ENCODE peak calls at places on chromosomes 4 and X, in four cellular contexts. One of them, this sample, is unnamed.

GRCh38 chrX:3788494-3789233 is 75.2 kb upstream of the PRKX start:
- DNase-seq in GM12878: no peak
- DNase-seq in HepG2: no peak
- DNase-seq in K562: no peak
- DNase-seq in this sample: no peak

GRCh38 chrX:8692886-8693285 is 39.1 kb downstream of the ANOS1 start:
- DNase-seq in HepG2: no peak
- DNase-seq in GM12878: no peak
- DNase-seq in K562: no peak
- DNase-seq in this sample: no peak

GRCh38 chrX:20026278-20026677 is 35.4 kb upstream of the BCLAF3 start:
- DNase-seq in K562: no peak
- DNase-seq in GM12878: no peak
- DNase-seq in HepG2: peak
- DNase-seq in this sample: no peak

GRCh38 chr4:80073362-80074008 is 456 bp upstream of the ANTXR2 start:
- DNase-seq in K562: no peak
- DNase-seq in GM12878: peak
- DNase-seq in HepG2: no peak
- DNase-seq in this sample: no peak

GRCh38 chr4:154911097-154911496 is 130.0 kb downstream of the RBM46 start:
- DNase-seq in K562: no peak
- DNase-seq in HepG2: peak
- DNase-seq in GM12878: no peak
- DNase-seq in this sample: peak

GRCh38 chr4:83724488-83725060 is 188.7 kb downstream of the GPAT3 start:
- DNase-seq in HepG2: no peak
- DNase-seq in K562: no peak
- DNase-seq in GM12878: no peak
- DNase-seq in this sample: no peak

GRCh38 chr4:185127021-185127925 is 15.8 kb upstream of the SLC25A4 start:
- DNase-seq in HepG2: no peak
- DNase-seq in GM12878: no peak
- DNase-seq in K562: no peak
- DNase-seq in this sample: peak

GRCh38 chr4:68724922-68725321 is 54.5 kb upstream of the UGT2B15 start:
- DNase-seq in GM12878: no peak
- DNase-seq in HepG2: no peak
- DNase-seq in K562: no peak
- DNase-seq in this sample: no peak

GRCh38 chrX:44299177-44299576 is 44.3 kb downstream of the EFHC2 start:
- DNase-seq in K562: no peak
- DNase-seq in HepG2: no peak
- DNase-seq in GM12878: no peak
- DNase-seq in this sample: no peak

GRCh38 chrX:101206471-101206870 is 13.1 kb upstream of the DRP2 start:
- DNase-seq in HepG2: peak
- DNase-seq in K562: peak
- DNase-seq in GM12878: no peak
- DNase-seq in this sample: peak

GRCh38 chr4:105923507-105924238 is 28.4 kb downstream of the NPNT start:
- DNase-seq in GM12878: no peak
- DNase-seq in K562: no peak
- DNase-seq in HepG2: no peak
- DNase-seq in this sample: no peak

GRCh38 chr4:135185256-135185655 is 983.7 kb upstream of the PABPC4L start:
- DNase-seq in K562: no peak
- DNase-seq in GM12878: no peak
- DNase-seq in HepG2: no peak
- DNase-seq in this sample: no peak

GRCh38 chrX:134849390-134849789 is 141.4 kb upstream of the SMIM10 start:
- DNase-seq in K562: no peak
- DNase-seq in GM12878: no peak
- DNase-seq in HepG2: no peak
- DNase-seq in this sample: no peak

GRCh38 chr4:184548651-184549341 is 74.4 kb upstream of the IRF2 start:
- DNase-seq in HepG2: peak
- DNase-seq in GM12878: no peak
- DNase-seq in K562: no peak
- DNase-seq in this sample: no peak

GRCh38 chrX:23292979-23293651 is 41.5 kb upstream of the PTCHD1 start:
- DNase-seq in K562: no peak
- DNase-seq in GM12878: no peak
- DNase-seq in HepG2: no peak
- DNase-seq in this sample: no peak

GRCh38 chrX:106898462-106898861 is 4.7 kb downstream of the RIPPLY1 start:
- DNase-seq in HepG2: peak
- DNase-seq in GM12878: peak
- DNase-seq in K562: peak
- DNase-seq in this sample: peak

DNA sequence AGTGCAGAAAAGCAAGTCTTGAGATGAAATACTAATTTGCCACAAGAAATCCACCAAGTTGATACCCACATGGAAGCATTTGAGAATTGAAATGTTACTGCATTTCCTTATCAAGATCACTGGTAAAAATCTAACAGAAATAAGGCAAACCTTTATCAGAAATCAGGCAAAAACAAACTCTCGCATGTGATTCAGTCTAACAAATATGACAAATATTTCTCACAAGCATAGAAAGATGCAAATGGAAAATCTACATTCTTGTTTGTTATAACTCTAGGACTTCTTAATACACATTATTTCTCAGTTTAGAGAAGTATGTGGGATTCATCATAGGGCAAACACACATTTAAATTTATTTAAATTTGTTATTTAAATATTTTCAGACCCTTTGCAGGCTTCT is 52.9 kb downstream of the TXK start:
- DNase-seq in HepG2: no peak
- DNase-seq in GM12878: no peak
- DNase-seq in K562: no peak
- DNase-seq in this sample: no peak
- TF ChIP-seq NFIC in HepG2: no peak
- TF ChIP-seq NFIC in GM12878: no peak
- TF ChIP-seq NFIC in K562: no peak
- TF ChIP-seq NFIC in this sample: no peak

DNA sequence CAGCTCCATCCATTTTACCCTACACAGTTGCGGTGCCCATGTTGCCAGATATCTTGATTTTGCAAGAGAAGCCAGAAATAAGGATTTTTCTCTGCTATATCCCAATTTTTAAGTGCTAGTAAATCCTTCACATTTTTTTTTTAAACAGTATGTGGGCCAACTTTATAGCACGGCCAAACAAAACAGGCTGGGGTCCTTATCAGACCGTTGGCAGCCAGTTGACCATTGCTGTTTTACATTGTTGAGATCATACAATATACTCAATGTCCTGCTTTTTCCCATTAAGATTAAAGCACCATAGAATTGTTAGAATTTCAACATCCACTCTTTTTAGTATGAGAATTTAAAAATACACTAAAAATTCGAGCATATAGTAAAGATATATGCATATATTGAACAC is 150.9 kb downstream of the SPCS3 start:
- DNase-seq in K562: no peak
- DNase-seq in HepG2: no peak
- DNase-seq in GM12878: no peak
- DNase-seq in this sample: no peak
- TF ChIP-seq NFIC in K562: no peak
- TF ChIP-seq NFIC in HepG2: no peak
- TF ChIP-seq NFIC in GM12878: no peak
- TF ChIP-seq NFIC in this sample: no peak

DNA sequence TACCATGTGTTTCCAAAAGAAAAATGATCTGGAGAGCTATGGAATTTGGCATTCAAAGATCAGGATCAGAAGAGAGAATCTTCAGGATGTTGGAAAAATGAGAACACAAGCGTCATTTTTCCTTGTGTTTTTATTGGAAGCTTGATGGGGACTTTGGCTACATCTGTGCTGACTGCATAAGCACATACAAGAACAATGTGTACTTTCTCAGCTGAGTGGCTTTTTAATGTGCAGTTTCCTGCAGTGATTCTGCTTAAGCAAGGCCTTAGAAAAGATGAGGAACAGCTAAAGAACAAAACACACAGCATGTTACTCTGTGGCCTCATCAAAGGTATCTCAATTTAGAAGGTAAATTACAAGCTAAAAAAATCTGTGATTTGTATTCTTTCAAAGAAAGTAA is 1039.9 kb downstream of the GLUD2 start:
- DNase-seq in K562: no peak
- DNase-seq in GM12878: no peak
- DNase-seq in HepG2: no peak
- DNase-seq in this sample: no peak
- TF ChIP-seq NFIC in K562: no peak
- TF ChIP-seq NFIC in GM12878: no peak
- TF ChIP-seq NFIC in HepG2: no peak
- TF ChIP-seq NFIC in this sample: no peak

GRCh38 chrX:18677140-18677834 is 5.4 kb upstream of the RS1 start:
- DNase-seq in GM12878: no peak
- DNase-seq in HepG2: no peak
- DNase-seq in K562: peak
- DNase-seq in this sample: no peak

GRCh38 chrX:18676050-18676449 is 4.1 kb upstream of the RS1 start:
- DNase-seq in GM12878: no peak
- DNase-seq in HepG2: no peak
- DNase-seq in K562: no peak
- DNase-seq in this sample: no peak

GRCh38 chrX:18683027-18683426 is 11.1 kb upstream of the RS1 start:
- DNase-seq in K562: no peak
- DNase-seq in GM12878: peak
- DNase-seq in HepG2: no peak
- DNase-seq in this sample: no peak

GRCh38 chrX:18676470-18676869 is 4.6 kb upstream of the RS1 start:
- DNase-seq in GM12878: no peak
- DNase-seq in K562: peak
- DNase-seq in HepG2: peak
- DNase-seq in this sample: peak

GRCh38 chrX:18681996-18682395 is 10.1 kb upstream of the RS1 start:
- DNase-seq in HepG2: no peak
- DNase-seq in GM12878: no peak
- DNase-seq in K562: no peak
- DNase-seq in this sample: no peak
- TF ChIP-seq NFIC in HepG2: no peak
- TF ChIP-seq NFIC in GM12878: no peak
- TF ChIP-seq NFIC in K562: no peak
- TF ChIP-seq NFIC in this sample: no peak

DNA sequence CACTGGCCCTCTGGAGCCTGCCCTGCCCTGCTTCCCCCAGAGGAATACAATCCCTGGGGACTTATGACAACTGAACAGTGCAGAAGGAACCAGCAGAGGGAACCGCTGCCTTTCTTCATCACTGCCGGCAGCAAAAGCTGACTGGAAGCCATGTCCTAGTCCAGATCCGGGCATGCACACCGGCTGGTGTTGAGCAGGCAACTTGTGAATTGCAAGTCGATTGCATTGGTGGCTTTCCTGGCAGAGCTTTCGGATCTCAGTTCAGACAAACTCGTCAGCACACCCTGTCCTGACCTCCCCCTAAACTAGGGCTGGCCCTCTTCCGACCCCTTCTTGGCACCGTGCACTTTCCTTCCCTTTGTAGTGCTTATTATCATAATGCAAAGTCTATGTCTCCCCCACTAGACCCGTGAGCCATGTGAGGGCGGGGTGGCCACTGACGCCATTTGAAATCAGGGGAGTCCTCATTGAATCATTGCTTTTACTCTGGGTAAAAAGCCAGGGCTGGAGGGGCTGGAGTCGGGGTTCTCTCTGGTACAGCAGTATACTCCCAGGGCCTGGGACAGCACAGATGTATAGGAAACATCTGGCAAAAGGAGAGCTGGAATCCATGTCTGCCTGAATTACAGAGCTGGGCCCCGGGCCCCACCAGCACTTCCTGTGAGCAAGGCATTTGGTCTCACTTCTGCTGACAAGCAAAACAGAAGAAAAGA is 1.8 kb downstream of the ARHGAP4 start:
- DNase-seq in K562: no peak
- DNase-seq in HepG2: peak
- DNase-seq in GM12878: no peak
- DNase-seq in this sample: no peak
- TF ChIP-seq NFIC in K562: no peak
- TF ChIP-seq NFIC in HepG2: no peak
- TF ChIP-seq NFIC in GM12878: no peak
- TF ChIP-seq NFIC in this sample: no peak

GRCh38 chr4:175540732-175541131 is 271.3 kb downstream of the GPM6A start:
- DNase-seq in GM12878: no peak
- DNase-seq in HepG2: no peak
- DNase-seq in K562: no peak
- DNase-seq in this sample: no peak

GRCh38 chr4:175540151-175540550 is 271.9 kb downstream of the GPM6A start:
- DNase-seq in HepG2: no peak
- DNase-seq in K562: no peak
- DNase-seq in GM12878: no peak
- DNase-seq in this sample: no peak

GRCh38 chr4:175539498-175539897 is 272.6 kb downstream of the GPM6A start:
- DNase-seq in K562: no peak
- DNase-seq in HepG2: no peak
- DNase-seq in GM12878: no peak
- DNase-seq in this sample: no peak

GRCh38 chr4:175536852-175537453 is 275.1 kb downstream of the GPM6A start:
- DNase-seq in HepG2: peak
- DNase-seq in K562: peak
- DNase-seq in GM12878: peak
- DNase-seq in this sample: peak

GRCh38 chr4:175542787-175543186 is 269.3 kb downstream of the GPM6A start:
- DNase-seq in K562: no peak
- DNase-seq in GM12878: no peak
- DNase-seq in HepG2: no peak
- DNase-seq in this sample: peak
- TF ChIP-seq NFIC in K562: no peak
- TF ChIP-seq NFIC in GM12878: no peak
- TF ChIP-seq NFIC in HepG2: no peak
- TF ChIP-seq NFIC in this sample: no peak

GRCh38 chr4:24795666-24796381 is 451 bp downstream of the SOD3 start:
- DNase-seq in K562: no peak
- DNase-seq in HepG2: no peak
- DNase-seq in GM12878: no peak
- DNase-seq in this sample: no peak
- TF ChIP-seq NFIC in K562: no peak
- TF ChIP-seq NFIC in HepG2: no peak
- TF ChIP-seq NFIC in GM12878: no peak
- TF ChIP-seq NFIC in this sample: no peak

GRCh38 chrX:1421433-1422134 is 29.7 kb upstream of the SLC25A6 start:
- DNase-seq in HepG2: no peak
- DNase-seq in K562: no peak
- DNase-seq in GM12878: no peak
- DNase-seq in this sample: no peak

GRCh38 chrX:1418901-1419544 is 27.1 kb upstream of the SLC25A6 start:
- DNase-seq in K562: no peak
- DNase-seq in HepG2: no peak
- DNase-seq in GM12878: no peak
- DNase-seq in this sample: no peak

GRCh38 chrX:1419545-1420355 is 27.8 kb upstream of the SLC25A6 start:
- DNase-seq in K562: no peak
- DNase-seq in GM12878: no peak
- DNase-seq in HepG2: no peak
- DNase-seq in this sample: no peak

GRCh38 chrX:1422135-1422465 is 30.2 kb upstream of the SLC25A6 start:
- DNase-seq in GM12878: no peak
- DNase-seq in K562: no peak
- DNase-seq in HepG2: no peak
- DNase-seq in this sample: no peak

GRCh38 chrX:1420371-1420770 is 28.5 kb upstream of the SLC25A6 start:
- DNase-seq in HepG2: no peak
- DNase-seq in K562: no peak
- DNase-seq in GM12878: no peak
- DNase-seq in this sample: no peak
- TF ChIP-seq NFIC in HepG2: no peak
- TF ChIP-seq NFIC in K562: no peak
- TF ChIP-seq NFIC in GM12878: no peak
- TF ChIP-seq NFIC in this sample: no peak

This sample was measured in SK-N-SH.